ENCODE peak calls at places on chromosome 18, in ten cellular contexts. O is naive thymus-derived CD8-positive, alpha-beta T cell; T is NCI-H1436; G is activated CD8-positive, alpha-beta memory T cell treated with anti-CD3 and anti-CD28 coated beads for 4 hours; S is M059J; B is endothelial cell of umbilical vein; W is KG1; F is NCI-H510A treated with DMSO at 0.1 percent for 48 hours; M is Daoy; X is stimulated activated CD4-positive, alpha-beta T cell treated with anti-CD3 and anti-CD28 coated beads, Interleukin-12 subunit alpha, Interleukin-12 subunit beta, amount 100 ng/mL, for 4 hours. R is an unnamed sample.

GRCh38 chr18:33014060-33014796 is 241.4 kb upstream of the KLHL14 start:
- DNase-seq in X (no peak), F (peak), M (peak), G (no peak), W (no peak), S (no peak), O (no peak), B (peak), T (no peak), R (no peak)

GRCh38 chr18:62850619-62851306 is 135.4 kb downstream of the PHLPP1 start:
- DNase-seq in M (no peak), T (no peak), G (no peak), W (no peak), X (no peak), B (peak), F (peak), O (no peak), S (no peak), R (no peak)

GRCh38 chr18:36658611-36659010 is 170.2 kb downstream of the TPGS2 start:
- DNase-seq in T (no peak), X (no peak), F (no peak), O (no peak), S (peak), B (no peak), W (no peak), G (no peak), M (no peak), R (no peak)

GRCh38 chr18:37419866-37420265 is 145.7 kb downstream of the CELF4 start:
- DNase-seq in T (no peak), M (no peak), S (no peak), B (no peak), G (no peak), F (no peak), X (no peak), O (no peak), W (no peak), R (no peak)

GRCh38 chr18:44715245-44715644 is 34.6 kb downstream of the SETBP1 start:
- DNase-seq in X (no peak), T (no peak), S (peak), O (no peak), M (peak), G (no peak), F (no peak), W (no peak), B (no peak), R (no peak)

GRCh38 chr18:51137051-51137729 is 60.3 kb downstream of the MEX3C start:
- DNase-seq in G (no peak), F (no peak), O (no peak), X (no peak), W (no peak), T (no peak), B (no peak), M (peak), S (peak), R (no peak)

GRCh38 chr18:54155412-54155811 is 69.1 kb downstream of the MBD2 start:
- DNase-seq in X (no peak), O (no peak), T (no peak), W (no peak), B (no peak), S (no peak), G (no peak), M (no peak), F (no peak), R (no peak)

GRCh38 chr18:9763157-9763556 is 55.1 kb downstream of the RAB31 start:
- DNase-seq in W (no peak), T (no peak), X (no peak), M (no peak), B (no peak), F (no peak), G (no peak), O (no peak), S (no peak), R (no peak)

GRCh38 chr18:21450503-21450902 is 150.0 kb downstream of the ESCO1 start:
- DNase-seq in O (no peak), B (no peak), X (no peak), M (no peak), F (no peak), T (no peak), W (no peak), G (no peak), S (peak), R (no peak)

GRCh38 chr18:8084160-8084559 is 517.0 kb downstream of the PTPRM start:
- DNase-seq in M (peak), X (no peak), G (no peak), S (peak), B (peak), F (peak), W (peak), T (peak), O (no peak), R (no peak)

GRCh38 chr18:46268662-46269061 is 164.5 kb downstream of the HAUS1 start:
- DNase-seq in G (no peak), O (no peak), T (no peak), S (no peak), B (no peak), F (no peak), M (no peak), W (no peak), X (no peak), R (peak)

GRCh38 chr18:41391616-41392610 is 563.1 kb upstream of the PIK3C3 start:
- DNase-seq in W (peak), T (peak), G (no peak), F (peak), S (peak), O (no peak), M (no peak), B (peak), X (no peak), R (peak)

GRCh38 chr18:79405781-79406575 is 10.2 kb downstream of the NFATC1 start:
- DNase-seq in O (peak), W (no peak), F (no peak), T (no peak), X (peak), B (peak), S (no peak), M (no peak), G (peak), R (no peak)

GRCh38 chr18:23416283-23416682 is 36.8 kb upstream of the RIOK3 start:
- DNase-seq in M (no peak), G (no peak), O (no peak), S (no peak), W (no peak), F (no peak), B (no peak), X (no peak), T (no peak), R (no peak)

GRCh38 chr18:35144628-35145027 is 96.2 kb upstream of the ZNF397 start:
- DNase-seq in F (no peak), W (no peak), B (no peak), X (no peak), G (no peak), O (no peak), T (no peak), M (no peak), S (no peak), R (no peak)

GRCh38 chr18:79702906-79703305 is 23.3 kb downstream of the CTDP1 start:
- DNase-seq in W (no peak), B (no peak), F (no peak), G (no peak), T (no peak), X (no peak), M (no peak), O (no peak), S (no peak), R (no peak)